ENCODE peak calls at places on chromosomes 1 and 21, in five cellular contexts. K, Q, U, W and M are unnamed samples.

GRCh38 chr1:232579958-232580705 is 49.8 kb downstream of the SIPA1L2 start:
- DNase-seq in U (peak), Q (no peak), K (no peak), W (no peak), M (no peak)

GRCh38 chr1:14733053-14733778 is 134.7 kb downstream of the KAZN start:
- DNase-seq in U (no peak), W (peak), K (no peak), Q (no peak), M (peak)

GRCh38 chr1:77156214-77156613 is 63.0 kb downstream of the PIGK start:
- DNase-seq in K (no peak), U (no peak), W (no peak), Q (no peak), M (no peak)

GRCh38 chr1:100353073-100353801 is 931 bp downstream of the CDC14A start:
- DNase-seq in W (peak), Q (peak), K (no peak), U (peak), M (peak)

GRCh38 chr21:38769253-38769780 is 36.4 kb upstream of the ETS2 start:
- DNase-seq in Q (no peak), U (no peak), W (no peak), K (peak), M (no peak)

GRCh38 chr1:47764461-47765046 is 232.6 kb downstream of the TRABD2B start:
- DNase-seq in U (no peak), Q (no peak), K (no peak), W (no peak), M (no peak)

GRCh38 chr1:174791863-174792262 is 207.9 kb upstream of the CACYBP start:
- DNase-seq in K (no peak), Q (no peak), W (no peak), U (no peak), M (no peak)

GRCh38 chr1:94526152-94526551 is 15.4 kb downstream of the F3 start:
- DNase-seq in U (no peak), K (no peak), Q (no peak), W (no peak), M (no peak)

GRCh38 chr1:93559045-93559444 is 111.1 kb downstream of the FNBP1L start:
- DNase-seq in Q (no peak), W (no peak), K (no peak), U (no peak), M (no peak)

GRCh38 chr1:17653728-17654351 is 101.3 kb upstream of the ACTL8 start:
- DNase-seq in K (peak), Q (no peak), U (peak), W (peak), M (peak)

GRCh38 chr1:40620586-40620985 is 44.9 kb downstream of the RIMS3 start:
- DNase-seq in U (no peak), Q (no peak), W (no peak), K (no peak), M (no peak)

GRCh38 chr1:158793604-158794003 is 12.6 kb upstream of the OR6N2 start:
- DNase-seq in Q (peak), K (no peak), W (peak), U (peak), M (peak)

GRCh38 chr1:29900086-29900485 is 663.8 kb downstream of the PTPRU start:
- DNase-seq in W (no peak), Q (no peak), K (no peak), U (no peak), M (no peak)

GRCh38 chr1:38183094-38183493 is 136.5 kb upstream of the POU3F1 start:
- DNase-seq in U (no peak), W (no peak), Q (no peak), K (no peak), M (no peak)

GRCh38 chr1:18602533-18603211 is 28.0 kb upstream of the PAX7 start:
- DNase-seq in U (no peak), Q (peak), W (no peak), K (no peak), M (no peak)

GRCh38 chr1:34929497-34929852 is at the start of gene DLGAP3:
- DNase-seq in Q (no peak), W (peak), U (no peak), K (no peak), M (peak)

GRCh38 chr1:35499652-35500176 is 57.5 kb downstream of the KIAA0319L start:
- DNase-seq in W (no peak), U (no peak), K (no peak), Q (peak), M (no peak)

GRCh38 chr1:202361224-202361623 is 12.7 kb downstream of the PPP1R12B start:
- DNase-seq in U (no peak), Q (no peak), K (no peak), W (no peak), M (no peak)

GRCh38 chr1:227793948-227794812 is 21.3 kb upstream of the PRSS38 start:
- DNase-seq in K (peak), Q (no peak), U (no peak), W (no peak), M (no peak)

GRCh38 chr1:150156868-150157603 is 7.3 kb downstream of the PLEKHO1 start:
- DNase-seq in Q (no peak), W (no peak), U (no peak), K (no peak), M (no peak)

GRCh38 chr1:36625253-36625958 is 142.7 kb upstream of the CSF3R start:
- DNase-seq in W (no peak), K (no peak), U (no peak), Q (no peak), M (no peak)

GRCh38 chr1:173255214-173255813 is 48.2 kb upstream of the TNFSF4 start:
- DNase-seq in K (peak), W (no peak), U (no peak), Q (peak), M (peak)

GRCh38 chr1:207052736-207053545 is at the start of gene PFKFB2:
- DNase-seq in Q (peak), K (peak), W (peak), U (peak), M (peak)